ENCODE peak calls at places on chromosomes 1 and 21, in four cellular contexts. I is GM12878, H is K562, Q is A549. X is an unnamed sample.

GRCh38 chr1:178633068-178633467 is 92.0 kb upstream of the RALGPS2 start:
- DNase-seq in I (no peak), H (no peak), Q (peak), X (peak)

GRCh38 chr1:223142795-223143759 is at the start of gene TLR5:
- DNase-seq in I (peak), H (peak), Q (peak), X (peak)

GRCh38 chr1:65232402-65233122 is 76.8 kb upstream of the DNAJC6 start:
- DNase-seq in I (no peak), H (peak), Q (no peak), X (no peak)

GRCh38 chr1:36350659-36351171 is 27.3 kb upstream of the EVA1B start:
- DNase-seq in I (no peak), H (no peak), Q (peak), X (peak)

GRCh38 chr1:48741380-48741779 is 35.3 kb downstream of the BEND5 start:
- DNase-seq in I (no peak), H (no peak), Q (no peak), X (no peak)

GRCh38 chr1:108719654-108720435 is 7.1 kb downstream of the FNDC7 start:
- DNase-seq in I (no peak), H (peak), Q (peak), X (peak)

GRCh38 chr1:219582310-219582709 is 30.6 kb downstream of the ZC3H11B start:
- DNase-seq in I (no peak), H (no peak), Q (no peak), X (peak)

GRCh38 chr1:52306227-52307006 is 59.6 kb downstream of the CC2D1B start:
- DNase-seq in I (no peak), H (no peak), Q (no peak), X (no peak)

GRCh38 chr1:39287541-39287940 is 83.0 kb downstream of the MACF1 start:
- DNase-seq in I (no peak), H (no peak), Q (no peak), X (no peak)

GRCh38 chr1:39283858-39284257 is 79.4 kb downstream of the MACF1 start:
- DNase-seq in I (no peak), H (no peak), Q (no peak), X (no peak)

GRCh38 chr1:39292401-39292800 is 87.9 kb downstream of the MACF1 start:
- DNase-seq in I (no peak), H (no peak), Q (no peak), X (no peak)

GRCh38 chr1:39293375-39294070 is 89.0 kb downstream of the MACF1 start:
- DNase-seq in I (no peak), H (no peak), Q (no peak), X (peak)

DNA sequence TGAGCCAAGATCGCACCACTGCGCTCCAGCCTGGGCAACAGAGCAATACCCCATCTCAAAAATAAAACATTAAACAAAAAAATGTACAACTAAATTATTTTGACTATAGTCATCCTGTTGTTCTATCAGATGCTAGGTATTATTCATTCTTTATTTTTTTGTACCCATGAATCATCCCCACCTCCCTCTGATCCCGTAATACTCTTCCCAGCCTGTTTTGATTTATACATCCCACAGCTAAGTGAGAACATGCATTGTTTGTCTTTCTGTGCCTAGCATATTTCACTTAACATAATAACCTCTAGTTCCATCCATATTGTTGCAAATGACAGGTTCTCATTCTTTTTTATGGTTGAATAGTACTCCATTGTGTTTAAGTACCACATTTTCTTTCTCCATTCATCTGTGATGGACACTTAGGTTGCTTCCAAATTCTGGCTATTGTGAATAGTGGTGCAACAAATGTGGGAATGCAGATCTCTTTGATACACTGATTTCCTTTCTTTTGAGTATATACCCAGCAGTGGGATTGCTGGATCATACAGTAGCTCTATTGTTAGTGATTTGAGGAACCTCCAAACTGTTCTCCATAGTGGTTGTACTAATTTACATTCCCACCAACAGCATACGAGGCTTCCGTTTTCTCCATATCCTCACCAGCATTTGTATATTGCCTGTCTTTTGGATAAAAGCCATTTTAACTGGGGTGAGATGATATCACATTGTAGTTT is 84.4 kb downstream of the MACF1 start:
- DNase-seq in I (no peak), H (no peak), Q (no peak), X (peak)
- TF ChIP-seq RCOR1 in I (no peak), H (no peak), Q (no peak), X (no peak)

GRCh38 chr1:191025896-191026642 is 548.4 kb upstream of the BRINP3 start:
- DNase-seq in I (no peak), H (no peak), Q (no peak), X (no peak)

GRCh38 chr1:191022856-191023255 is 545.2 kb upstream of the BRINP3 start:
- DNase-seq in I (no peak), H (no peak), Q (no peak), X (peak)

GRCh38 chr1:191026828-191027227 is 549.2 kb upstream of the BRINP3 start:
- DNase-seq in I (no peak), H (no peak), Q (no peak), X (no peak)
- TF ChIP-seq RCOR1 in I (no peak), H (no peak), Q (no peak), X (no peak)

GRCh38 chr1:198499588-198499987 is 40.9 kb downstream of the ATP6V1G3 start:
- DNase-seq in I (no peak), H (no peak), Q (no peak), X (peak)
- TF ChIP-seq RCOR1 in I (no peak), H (no peak), Q (no peak), X (no peak)

GRCh38 chr21:30713786-30714185 is 4.8 kb downstream of the KRTAP21-3 start:
- DNase-seq in I (no peak), H (no peak), Q (no peak), X (no peak)
- TF ChIP-seq RCOR1 in I (no peak), H (no peak), Q (no peak), X (no peak)

X was measured in IMR-90.